ENCODE peak calls at places on chromosomes 5 and 9, in nine cellular contexts. X is GM23248, G is HCT116, J is neural progenitor cell, K is PC-3, Q is SK-N-SH, B is MM.1S, U is GM23338, V is OCI-LY7. T is an unnamed sample.

GRCh38 chr9:97518909-97519307 is 17.4 kb downstream of the TMOD1 start:
- DNase-seq in X (peak; percentile 82), V (no peak), J (no peak), U (no peak), G (no peak), K (peak; percentile 80), B (no peak), Q (no peak), T (peak; percentile 72)

GRCh38 chr5:81633916-81634315 is 117.0 kb downstream of the SSBP2 start:
- DNase-seq in U (no peak), J (no peak), V (peak; percentile 30), B (no peak), Q (no peak), K (no peak), X (no peak), G (no peak), T (no peak)

GRCh38 chr5:2423634-2424033 is 327.8 kb downstream of the IRX2 start:
- DNase-seq in V (no peak), Q (no peak), G (no peak), K (no peak), B (no peak), J (no peak), U (no peak), X (no peak), T (no peak)

GRCh38 chr5:177475563-177476427 is 2.4 kb upstream of the DBN1 start:
- DNase-seq in B (no peak), U (no peak), G (no peak), K (no peak), V (no peak), Q (no peak), J (no peak), X (peak; percentile 50), T (no peak)

GRCh38 chr9:70773579-70773978 is 347.8 kb downstream of the TRPM3 start:
- DNase-seq in V (no peak), Q (no peak), K (no peak), U (no peak), B (no peak), J (no peak), G (no peak), X (no peak), T (no peak)

GRCh38 chr5:123800640-123801039 is 288.7 kb downstream of the CSNK1G3 start:
- DNase-seq in Q (no peak), U (no peak), K (no peak), G (no peak), B (no peak), X (no peak), V (no peak), J (no peak), T (no peak)

GRCh38 chr5:165135551-165135950 is 1630.1 kb downstream of the MAT2B start:
- DNase-seq in J (no peak), Q (peak; percentile 3), G (no peak), V (no peak), U (no peak), X (no peak), K (no peak), B (no peak), T (no peak)

GRCh38 chr5:1552469-1553255 is 28.9 kb upstream of the LPCAT1 start:
- DNase-seq in K (no peak), G (no peak), Q (no peak), X (peak; percentile 70), V (no peak), B (peak; percentile 33), J (peak; percentile 53), U (peak; percentile 44), T (no peak)

GRCh38 chr5:142276517-142276916 is 48.3 kb downstream of the SPRY4 start:
- DNase-seq in Q (no peak), J (no peak), V (no peak), K (no peak), G (no peak), U (no peak), X (no peak), B (no peak), T (no peak)

GRCh38 chr9:90950600-90950999 is 149.0 kb downstream of the SYK start:
- DNase-seq in J (no peak), U (no peak), Q (no peak), K (no peak), B (no peak), G (no peak), X (no peak), V (no peak), T (no peak)

GRCh38 chr5:171628344-171628743 is 157.3 kb upstream of the SMIM23 start:
- DNase-seq in J (no peak), X (peak; percentile 38), V (no peak), U (no peak), Q (no peak), B (no peak), K (no peak), G (no peak), T (no peak)

GRCh38 chr9:115099891-115100290 is 18.1 kb downstream of the TNC start:
- DNase-seq in B (no peak), X (no peak), V (no peak), K (no peak), U (no peak), G (no peak), Q (no peak), J (peak; percentile 58), T (no peak)

GRCh38 chr9:128702949-128703615 is 779 bp downstream of the PKN3 start:
- DNase-seq in Q (peak; percentile 79), G (no peak), B (no peak), J (peak; percentile 82), U (peak; percentile 72), X (peak; percentile 27), V (no peak), K (no peak), T (no peak)

GRCh38 chr5:72410896-72411295 is 90.7 kb downstream of the PTCD2 start:
- DNase-seq in Q (no peak), J (no peak), G (no peak), U (no peak), V (no peak), B (no peak), K (no peak), X (peak; percentile 74), T (no peak)

GRCh38 chr9:72365525-72366256 is 683 bp upstream of the ZFAND5 start:
- DNase-seq in B (peak; percentile 59), J (peak; percentile 60), X (peak; percentile 94), U (peak; percentile 79), Q (peak; percentile 77), G (no peak), K (peak; percentile 52), V (peak; percentile 62), T (peak; percentile 92)

GRCh38 chr9:105328296-105328695 is 83.8 kb downstream of the SLC44A1 start:
- DNase-seq in G (no peak), K (no peak), B (no peak), V (no peak), X (no peak), Q (no peak), U (no peak), J (no peak), T (no peak)

GRCh38 chr5:168366124-168366523 is 74.7 kb downstream of the WWC1 start:
- DNase-seq in V (no peak), K (peak; percentile 87), J (no peak), G (no peak), Q (no peak), U (no peak), X (peak; percentile 88), B (no peak), T (no peak)

GRCh38 chr5:168364151-168364661 is 72.8 kb downstream of the WWC1 start:
- DNase-seq in V (no peak), Q (no peak), X (peak; percentile 40), J (no peak), U (no peak), B (no peak), K (peak; percentile 91), G (peak; percentile 19), T (no peak)

GRCh38 chr5:168364738-168365550 is 73.5 kb downstream of the WWC1 start:
- DNase-seq in Q (no peak), V (no peak), X (peak; percentile 51), B (no peak), U (peak; percentile 68), G (no peak), K (peak; percentile 48), J (peak; percentile 43), T (peak; percentile 58)

GRCh38 chr5:168368854-168369253 is 77.4 kb downstream of the WWC1 start:
- DNase-seq in X (no peak), U (no peak), V (no peak), G (no peak), J (no peak), K (no peak), B (no peak), Q (no peak), T (no peak)

GRCh38 chr5:168365581-168366081 is 74.2 kb downstream of the WWC1 start:
- DNase-seq in J (peak; percentile 38), Q (no peak), X (peak; percentile 73), B (no peak), V (no peak), U (peak; percentile 81), G (peak; percentile 35), K (peak; percentile 75), T (peak; percentile 59)
- TF ChIP-seq EZH2phosphoT487 in J (no peak), Q (no peak), X (no peak), B (no peak), V (no peak), U (no peak), G (no peak), K (no peak), T (no peak)

DNA sequence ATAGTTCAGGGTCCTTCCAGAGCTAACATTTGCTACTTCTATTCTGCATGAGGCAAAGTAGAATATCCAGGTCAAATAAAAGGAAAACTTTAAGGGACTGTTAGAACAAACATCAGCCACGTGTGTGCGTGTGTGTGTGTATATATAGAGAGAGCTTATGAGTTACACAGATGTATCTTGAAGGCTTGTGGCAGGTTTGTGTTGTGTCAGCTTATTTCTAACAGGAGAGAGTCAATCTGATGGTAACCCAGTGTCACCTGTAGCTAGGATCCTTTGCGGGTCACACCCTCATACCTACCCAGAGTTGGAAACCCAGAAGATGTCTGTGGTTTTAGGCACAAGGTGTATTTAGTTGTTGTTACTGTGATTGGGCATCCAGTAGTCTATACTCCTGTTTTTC is 12.7 kb downstream of the POLR1E start:
- DNase-seq in U (no peak), Q (no peak), B (no peak), J (no peak), X (no peak), G (no peak), V (no peak), K (no peak), T (no peak)
- TF ChIP-seq EZH2phosphoT487 in U (no peak), Q (no peak), B (no peak), J (no peak), X (no peak), G (no peak), V (no peak), K (no peak), T (no peak)

GRCh38 chr5:134798468-134798867 is 39.9 kb downstream of the DDX46 start:
- DNase-seq in K (no peak), U (no peak), J (no peak), X (no peak), Q (no peak), G (no peak), V (no peak), B (peak; percentile 14), T (no peak)
- TF ChIP-seq EZH2phosphoT487 in K (no peak), U (no peak), J (no peak), X (no peak), Q (no peak), G (no peak), V (no peak), B (no peak), T (no peak)

DNA sequence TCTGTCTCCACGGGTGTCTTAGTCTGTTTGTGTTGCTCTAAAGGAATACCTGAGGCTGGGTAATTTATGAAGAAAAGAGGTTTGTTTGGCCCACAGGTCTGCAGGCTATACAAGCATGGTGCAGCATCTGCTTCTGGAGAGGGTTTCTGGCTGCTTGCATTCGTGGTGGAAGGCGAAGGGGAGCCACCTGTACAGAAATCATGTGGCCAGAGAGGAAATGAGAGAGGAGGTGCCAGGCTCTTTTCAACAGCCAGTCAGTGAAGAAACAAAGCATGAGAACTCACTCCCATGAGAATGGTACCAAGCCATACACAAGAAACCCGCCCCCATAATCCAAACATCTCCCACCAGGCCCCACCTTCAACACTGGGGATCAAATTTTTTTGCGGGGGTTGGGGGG is 53.4 kb downstream of the PFDN1 start:
- DNase-seq in V (peak; percentile 71), J (no peak), X (no peak), Q (no peak), G (no peak), K (no peak), B (peak; percentile 70), U (no peak), T (no peak)
- TF ChIP-seq EZH2phosphoT487 in V (no peak), J (no peak), X (no peak), Q (no peak), G (no peak), K (no peak), B (no peak), U (no peak), T (no peak)